ENCODE peak calls at places on chromosomes 16 and 17, in five cellular contexts. One of them, this sample, is unnamed.
A peak's percentile ranks its signal among the peaks of the same experiment; 100 is the strongest.

GRCh38 chr17:60231234-60231633 is 81.5 kb downstream of the CA4 start:
- DNase-seq in NCI-H524 treated with DMSO at 0.1 percent for 48 hours: no peak
- DNase-seq in T-helper 1 cell: no peak
- DNase-seq in hippocampal formation: peak; percentile 64
- DNase-seq in stimulated activated CD4-positive, alpha-beta T cell treated with anti-CD3 and anti-CD28 coated beads, Interleukin-1b, Interleukin-23, amount 100 ng/mL, for 24 hours: no peak
- DNase-seq in this sample: peak; percentile 2

GRCh38 chr17:38429476-38430100 is 1.3 kb downstream of the ARHGAP23 start:
- DNase-seq in NCI-H524 treated with DMSO at 0.1 percent for 48 hours: no peak
- DNase-seq in T-helper 1 cell: no peak
- DNase-seq in hippocampal formation: no peak
- DNase-seq in stimulated activated CD4-positive, alpha-beta T cell treated with anti-CD3 and anti-CD28 coated beads, Interleukin-1b, Interleukin-23, amount 100 ng/mL, for 24 hours: no peak
- DNase-seq in this sample: no peak

GRCh38 chr16:85187886-85188285 is 75.6 kb upstream of the CIBAR2 start:
- DNase-seq in NCI-H524 treated with DMSO at 0.1 percent for 48 hours: no peak
- DNase-seq in T-helper 1 cell: no peak
- DNase-seq in hippocampal formation: no peak
- DNase-seq in stimulated activated CD4-positive, alpha-beta T cell treated with anti-CD3 and anti-CD28 coated beads, Interleukin-1b, Interleukin-23, amount 100 ng/mL, for 24 hours: no peak
- DNase-seq in this sample: no peak

GRCh38 chr17:27247071-27247957 is 46.6 kb upstream of the WSB1 start:
- DNase-seq in NCI-H524 treated with DMSO at 0.1 percent for 48 hours: no peak
- DNase-seq in T-helper 1 cell: no peak
- DNase-seq in hippocampal formation: no peak
- DNase-seq in stimulated activated CD4-positive, alpha-beta T cell treated with anti-CD3 and anti-CD28 coated beads, Interleukin-1b, Interleukin-23, amount 100 ng/mL, for 24 hours: no peak
- DNase-seq in this sample: no peak

GRCh38 chr17:46862949-46863348 is 11.6 kb downstream of the WNT9B start:
- DNase-seq in NCI-H524 treated with DMSO at 0.1 percent for 48 hours: no peak
- DNase-seq in T-helper 1 cell: no peak
- DNase-seq in hippocampal formation: no peak
- DNase-seq in stimulated activated CD4-positive, alpha-beta T cell treated with anti-CD3 and anti-CD28 coated beads, Interleukin-1b, Interleukin-23, amount 100 ng/mL, for 24 hours: no peak
- DNase-seq in this sample: no peak

GRCh38 chr17:49515196-49515770 is 20.2 kb downstream of the NGFR start:
- DNase-seq in NCI-H524 treated with DMSO at 0.1 percent for 48 hours: peak; percentile 80
- DNase-seq in T-helper 1 cell: no peak
- DNase-seq in hippocampal formation: peak; percentile 61
- DNase-seq in stimulated activated CD4-positive, alpha-beta T cell treated with anti-CD3 and anti-CD28 coated beads, Interleukin-1b, Interleukin-23, amount 100 ng/mL, for 24 hours: no peak
- DNase-seq in this sample: peak; percentile 98

GRCh38 chr17:8151641-8152111 is 528 bp downstream of the PER1 start:
- DNase-seq in NCI-H524 treated with DMSO at 0.1 percent for 48 hours: no peak
- DNase-seq in T-helper 1 cell: peak; percentile 53
- DNase-seq in hippocampal formation: peak; percentile 32
- DNase-seq in stimulated activated CD4-positive, alpha-beta T cell treated with anti-CD3 and anti-CD28 coated beads, Interleukin-1b, Interleukin-23, amount 100 ng/mL, for 24 hours: no peak
- DNase-seq in this sample: no peak

GRCh38 chr17:78355045-78355641 is 4.7 kb downstream of the SOCS3 start:
- DNase-seq in NCI-H524 treated with DMSO at 0.1 percent for 48 hours: no peak
- DNase-seq in T-helper 1 cell: no peak
- DNase-seq in hippocampal formation: no peak
- DNase-seq in stimulated activated CD4-positive, alpha-beta T cell treated with anti-CD3 and anti-CD28 coated beads, Interleukin-1b, Interleukin-23, amount 100 ng/mL, for 24 hours: no peak
- DNase-seq in this sample: no peak

GRCh38 chr17:76405967-76406647 is 21.7 kb downstream of the SPHK1 start:
- DNase-seq in NCI-H524 treated with DMSO at 0.1 percent for 48 hours: peak; percentile 92
- DNase-seq in T-helper 1 cell: no peak
- DNase-seq in hippocampal formation: no peak
- DNase-seq in stimulated activated CD4-positive, alpha-beta T cell treated with anti-CD3 and anti-CD28 coated beads, Interleukin-1b, Interleukin-23, amount 100 ng/mL, for 24 hours: no peak
- DNase-seq in this sample: no peak

GRCh38 chr17:82390015-82390859 is 18.7 kb downstream of the UTS2R start:
- DNase-seq in NCI-H524 treated with DMSO at 0.1 percent for 48 hours: no peak
- DNase-seq in T-helper 1 cell: no peak
- DNase-seq in hippocampal formation: no peak
- DNase-seq in stimulated activated CD4-positive, alpha-beta T cell treated with anti-CD3 and anti-CD28 coated beads, Interleukin-1b, Interleukin-23, amount 100 ng/mL, for 24 hours: no peak
- DNase-seq in this sample: no peak

GRCh38 chr17:80169784-80170500 is at the start of gene CARD14:
- DNase-seq in NCI-H524 treated with DMSO at 0.1 percent for 48 hours: no peak
- DNase-seq in T-helper 1 cell: no peak
- DNase-seq in hippocampal formation: no peak
- DNase-seq in stimulated activated CD4-positive, alpha-beta T cell treated with anti-CD3 and anti-CD28 coated beads, Interleukin-1b, Interleukin-23, amount 100 ng/mL, for 24 hours: no peak
- DNase-seq in this sample: no peak

GRCh38 chr17:8188408-8188839 is 1.6 kb downstream of the BORCS6 start:
- DNase-seq in NCI-H524 treated with DMSO at 0.1 percent for 48 hours: no peak
- DNase-seq in T-helper 1 cell: no peak
- DNase-seq in hippocampal formation: no peak
- DNase-seq in stimulated activated CD4-positive, alpha-beta T cell treated with anti-CD3 and anti-CD28 coated beads, Interleukin-1b, Interleukin-23, amount 100 ng/mL, for 24 hours: no peak
- DNase-seq in this sample: no peak

GRCh38 chr16:76108460-76108859 is 168.7 kb upstream of the CNTNAP4 start:
- DNase-seq in NCI-H524 treated with DMSO at 0.1 percent for 48 hours: no peak
- DNase-seq in T-helper 1 cell: no peak
- DNase-seq in hippocampal formation: no peak
- DNase-seq in stimulated activated CD4-positive, alpha-beta T cell treated with anti-CD3 and anti-CD28 coated beads, Interleukin-1b, Interleukin-23, amount 100 ng/mL, for 24 hours: no peak
- DNase-seq in this sample: no peak

GRCh38 chr17:66737524-66737923 is 97.4 kb upstream of the CACNG5 start:
- DNase-seq in NCI-H524 treated with DMSO at 0.1 percent for 48 hours: no peak
- DNase-seq in T-helper 1 cell: no peak
- DNase-seq in hippocampal formation: no peak
- DNase-seq in stimulated activated CD4-positive, alpha-beta T cell treated with anti-CD3 and anti-CD28 coated beads, Interleukin-1b, Interleukin-23, amount 100 ng/mL, for 24 hours: no peak
- DNase-seq in this sample: peak; percentile 26

GRCh38 chr17:82412535-82413520 is 5.3 kb upstream of the HEXD start:
- DNase-seq in NCI-H524 treated with DMSO at 0.1 percent for 48 hours: no peak
- DNase-seq in T-helper 1 cell: no peak
- DNase-seq in hippocampal formation: no peak
- DNase-seq in stimulated activated CD4-positive, alpha-beta T cell treated with anti-CD3 and anti-CD28 coated beads, Interleukin-1b, Interleukin-23, amount 100 ng/mL, for 24 hours: no peak
- DNase-seq in this sample: no peak

GRCh38 chr17:29709861-29710849 is 87.4 kb upstream of the CORO6 start:
- DNase-seq in NCI-H524 treated with DMSO at 0.1 percent for 48 hours: no peak
- DNase-seq in T-helper 1 cell: no peak
- DNase-seq in hippocampal formation: no peak
- DNase-seq in stimulated activated CD4-positive, alpha-beta T cell treated with anti-CD3 and anti-CD28 coated beads, Interleukin-1b, Interleukin-23, amount 100 ng/mL, for 24 hours: no peak
- DNase-seq in this sample: no peak

GRCh38 chr17:67605259-67605912 is 112.3 kb upstream of the NOL11 start:
- DNase-seq in NCI-H524 treated with DMSO at 0.1 percent for 48 hours: no peak
- DNase-seq in T-helper 1 cell: no peak
- DNase-seq in hippocampal formation: no peak
- DNase-seq in stimulated activated CD4-positive, alpha-beta T cell treated with anti-CD3 and anti-CD28 coated beads, Interleukin-1b, Interleukin-23, amount 100 ng/mL, for 24 hours: no peak
- DNase-seq in this sample: no peak

GRCh38 chr17:68346448-68346847 is 55.2 kb downstream of the ARSG start:
- DNase-seq in NCI-H524 treated with DMSO at 0.1 percent for 48 hours: no peak
- DNase-seq in T-helper 1 cell: peak; percentile 29
- DNase-seq in hippocampal formation: no peak
- DNase-seq in stimulated activated CD4-positive, alpha-beta T cell treated with anti-CD3 and anti-CD28 coated beads, Interleukin-1b, Interleukin-23, amount 100 ng/mL, for 24 hours: peak; percentile 35
- DNase-seq in this sample: no peak

GRCh38 chr16:49419016-49419415 is 45.4 kb downstream of the C16orf78 start:
- DNase-seq in NCI-H524 treated with DMSO at 0.1 percent for 48 hours: no peak
- DNase-seq in T-helper 1 cell: no peak
- DNase-seq in hippocampal formation: no peak
- DNase-seq in stimulated activated CD4-positive, alpha-beta T cell treated with anti-CD3 and anti-CD28 coated beads, Interleukin-1b, Interleukin-23, amount 100 ng/mL, for 24 hours: no peak
- DNase-seq in this sample: no peak

GRCh38 chr17:61469949-61470348 is 17.7 kb downstream of the TBX4 start:
- DNase-seq in NCI-H524 treated with DMSO at 0.1 percent for 48 hours: no peak
- DNase-seq in T-helper 1 cell: no peak
- DNase-seq in hippocampal formation: no peak
- DNase-seq in stimulated activated CD4-positive, alpha-beta T cell treated with anti-CD3 and anti-CD28 coated beads, Interleukin-1b, Interleukin-23, amount 100 ng/mL, for 24 hours: no peak
- DNase-seq in this sample: no peak

GRCh38 chr17:77875881-77876509 is 82.5 kb upstream of the TNRC6C start:
- DNase-seq in NCI-H524 treated with DMSO at 0.1 percent for 48 hours: no peak
- DNase-seq in T-helper 1 cell: no peak
- DNase-seq in hippocampal formation: no peak
- DNase-seq in stimulated activated CD4-positive, alpha-beta T cell treated with anti-CD3 and anti-CD28 coated beads, Interleukin-1b, Interleukin-23, amount 100 ng/mL, for 24 hours: no peak
- DNase-seq in this sample: no peak

GRCh38 chr16:29911676-29912010 is 11.4 kb downstream of the ASPHD1 start:
- DNase-seq in NCI-H524 treated with DMSO at 0.1 percent for 48 hours: no peak
- DNase-seq in T-helper 1 cell: no peak
- DNase-seq in hippocampal formation: no peak
- DNase-seq in stimulated activated CD4-positive, alpha-beta T cell treated with anti-CD3 and anti-CD28 coated beads, Interleukin-1b, Interleukin-23, amount 100 ng/mL, for 24 hours: no peak
- DNase-seq in this sample: no peak

GRCh38 chr17:73351764-73352163 is 40.0 kb upstream of the CDC42EP4 start:
- DNase-seq in NCI-H524 treated with DMSO at 0.1 percent for 48 hours: no peak
- DNase-seq in T-helper 1 cell: no peak
- DNase-seq in hippocampal formation: no peak
- DNase-seq in stimulated activated CD4-positive, alpha-beta T cell treated with anti-CD3 and anti-CD28 coated beads, Interleukin-1b, Interleukin-23, amount 100 ng/mL, for 24 hours: no peak
- DNase-seq in this sample: no peak

GRCh38 chr17:70130274-70130673 is 39.1 kb upstream of the KCNJ2 start:
- DNase-seq in NCI-H524 treated with DMSO at 0.1 percent for 48 hours: no peak
- DNase-seq in T-helper 1 cell: no peak
- DNase-seq in hippocampal formation: no peak
- DNase-seq in stimulated activated CD4-positive, alpha-beta T cell treated with anti-CD3 and anti-CD28 coated beads, Interleukin-1b, Interleukin-23, amount 100 ng/mL, for 24 hours: no peak
- DNase-seq in this sample: no peak

GRCh38 chr16:79348521-79349306 is 251.8 kb downstream of the MAF start:
- DNase-seq in NCI-H524 treated with DMSO at 0.1 percent for 48 hours: no peak
- DNase-seq in T-helper 1 cell: no peak
- DNase-seq in hippocampal formation: no peak
- DNase-seq in stimulated activated CD4-positive, alpha-beta T cell treated with anti-CD3 and anti-CD28 coated beads, Interleukin-1b, Interleukin-23, amount 100 ng/mL, for 24 hours: no peak
- DNase-seq in this sample: no peak

GRCh38 chr17:9144502-9145233 is 123.4 kb downstream of the NTN1 start:
- DNase-seq in NCI-H524 treated with DMSO at 0.1 percent for 48 hours: no peak
- DNase-seq in T-helper 1 cell: no peak
- DNase-seq in hippocampal formation: no peak
- DNase-seq in stimulated activated CD4-positive, alpha-beta T cell treated with anti-CD3 and anti-CD28 coated beads, Interleukin-1b, Interleukin-23, amount 100 ng/mL, for 24 hours: no peak
- DNase-seq in this sample: no peak

GRCh38 chr16:31269541-31269940 is 9.8 kb downstream of the ITGAM start:
- DNase-seq in NCI-H524 treated with DMSO at 0.1 percent for 48 hours: no peak
- DNase-seq in T-helper 1 cell: no peak
- DNase-seq in hippocampal formation: no peak
- DNase-seq in stimulated activated CD4-positive, alpha-beta T cell treated with anti-CD3 and anti-CD28 coated beads, Interleukin-1b, Interleukin-23, amount 100 ng/mL, for 24 hours: no peak
- DNase-seq in this sample: no peak

GRCh38 chr16:55711959-55712876 is 56.4 kb downstream of the SLC6A2 start:
- DNase-seq in NCI-H524 treated with DMSO at 0.1 percent for 48 hours: peak; percentile 27
- DNase-seq in T-helper 1 cell: peak; percentile 43
- DNase-seq in hippocampal formation: peak; percentile 50
- DNase-seq in stimulated activated CD4-positive, alpha-beta T cell treated with anti-CD3 and anti-CD28 coated beads, Interleukin-1b, Interleukin-23, amount 100 ng/mL, for 24 hours: peak; percentile 28
- DNase-seq in this sample: peak; percentile 3

GRCh38 chr16:27040671-27041070 is 26.1 kb upstream of the C16orf82 start:
- DNase-seq in NCI-H524 treated with DMSO at 0.1 percent for 48 hours: no peak
- DNase-seq in T-helper 1 cell: no peak
- DNase-seq in hippocampal formation: no peak
- DNase-seq in stimulated activated CD4-positive, alpha-beta T cell treated with anti-CD3 and anti-CD28 coated beads, Interleukin-1b, Interleukin-23, amount 100 ng/mL, for 24 hours: no peak
- DNase-seq in this sample: no peak

This sample was measured in C1 segment of cervical spinal cord.